ENCODE peak calls at places on chromosomes 7 and 10, in nine cellular contexts. G is SK-N-SH, O is GM12878, F is stomach, L is transverse colon, N is ovary, K is H1, C is HepG2, S is A549. H is an unnamed sample.

GRCh38 chr10:61943699-61944444 is 42.4 kb downstream of the ARID5B start:
- DNase-seq in F (no peak), L (no peak), K (no peak), O (no peak), N (no peak), S (no peak), G (peak; percentile 22), C (no peak), H (no peak)

GRCh38 chr7:2903686-2904162 is 59.6 kb upstream of the GNA12 start:
- DNase-seq in F (no peak), G (no peak), O (no peak), C (peak; percentile 36), L (no peak), S (no peak), K (no peak), N (no peak), H (no peak)

GRCh38 chr10:58241346-58241745 is 26.3 kb downstream of the IPMK start:
- DNase-seq in S (no peak), K (no peak), L (no peak), C (no peak), F (no peak), N (no peak), G (no peak), O (no peak), H (no peak)

GRCh38 chr10:109866168-109866994 is 56.9 kb downstream of the XPNPEP1 start:
- DNase-seq in G (peak; percentile 39), F (no peak), C (no peak), L (no peak), S (peak; percentile 21), O (no peak), K (no peak), N (no peak), H (no peak)

GRCh38 chr10:123141791-123142700 is 5.9 kb upstream of the HMX2 start:
- DNase-seq in F (no peak), N (no peak), C (no peak), L (no peak), S (no peak), G (no peak), K (no peak), O (no peak), H (peak; percentile 40)

GRCh38 chr10:113023017-113023416 is 73.0 kb downstream of the TCF7L2 start:
- DNase-seq in C (no peak), N (no peak), G (no peak), K (no peak), F (no peak), S (no peak), O (no peak), L (no peak), H (peak; percentile 62)

GRCh38 chr10:80471715-80472233 is 17.7 kb downstream of the TSPAN14 start:
- DNase-seq in O (no peak), G (no peak), C (no peak), F (no peak), N (no peak), K (no peak), L (no peak), S (no peak), H (no peak)

GRCh38 chr10:64733980-64734379 is 1212.8 kb downstream of the REEP3 start:
- DNase-seq in F (peak; percentile 28), C (peak; percentile 32), O (no peak), S (peak; percentile 45), L (peak; percentile 9), N (no peak), K (no peak), G (peak; percentile 22), H (no peak)

GRCh38 chr10:31652038-31652437 is 276.6 kb downstream of the ARHGAP12 start:
- DNase-seq in L (no peak), C (no peak), K (no peak), O (no peak), N (no peak), F (no peak), S (no peak), G (no peak), H (no peak)

GRCh38 chr10:31659665-31660064 is 269.0 kb downstream of the ARHGAP12 start:
- DNase-seq in N (no peak), S (no peak), L (no peak), F (no peak), C (no peak), K (no peak), O (no peak), G (no peak), H (no peak)

GRCh38 chr10:31660301-31660700 is 268.3 kb downstream of the ARHGAP12 start:
- DNase-seq in F (no peak), C (no peak), L (peak; percentile 19), N (no peak), K (no peak), O (no peak), S (no peak), G (no peak), H (peak; percentile 94)

GRCh38 chr10:31656820-31657470 is 271.7 kb downstream of the ARHGAP12 start:
- DNase-seq in G (no peak), K (no peak), F (no peak), L (no peak), O (no peak), N (no peak), S (no peak), C (no peak), H (no peak)

DNA sequence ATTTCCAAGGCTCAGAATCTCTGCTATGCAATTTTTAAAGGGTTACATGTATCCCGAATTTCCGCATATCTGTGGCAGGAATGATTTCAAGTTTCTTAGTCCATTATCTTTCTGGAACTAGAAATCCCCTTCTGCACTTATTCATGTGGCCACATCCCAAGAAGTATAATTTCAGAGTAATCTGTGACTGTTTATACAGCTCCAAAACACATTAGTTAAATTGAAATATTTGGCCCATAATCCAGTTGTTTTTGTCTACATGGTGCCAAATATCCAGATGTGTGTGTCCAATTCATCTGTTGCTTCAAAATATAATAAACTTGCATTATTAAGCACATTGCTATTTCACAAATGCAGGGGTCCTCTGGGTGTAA is 271.2 kb downstream of the ARHGAP12 start:
- DNase-seq in O (no peak), L (no peak), N (no peak), K (no peak), G (no peak), C (no peak), S (no peak), F (no peak), H (no peak)
- TF ChIP-seq EP300 in O (no peak), L (no peak), N (no peak), K (no peak), G (no peak), C (no peak), S (no peak), F (no peak), H (no peak)

DNA sequence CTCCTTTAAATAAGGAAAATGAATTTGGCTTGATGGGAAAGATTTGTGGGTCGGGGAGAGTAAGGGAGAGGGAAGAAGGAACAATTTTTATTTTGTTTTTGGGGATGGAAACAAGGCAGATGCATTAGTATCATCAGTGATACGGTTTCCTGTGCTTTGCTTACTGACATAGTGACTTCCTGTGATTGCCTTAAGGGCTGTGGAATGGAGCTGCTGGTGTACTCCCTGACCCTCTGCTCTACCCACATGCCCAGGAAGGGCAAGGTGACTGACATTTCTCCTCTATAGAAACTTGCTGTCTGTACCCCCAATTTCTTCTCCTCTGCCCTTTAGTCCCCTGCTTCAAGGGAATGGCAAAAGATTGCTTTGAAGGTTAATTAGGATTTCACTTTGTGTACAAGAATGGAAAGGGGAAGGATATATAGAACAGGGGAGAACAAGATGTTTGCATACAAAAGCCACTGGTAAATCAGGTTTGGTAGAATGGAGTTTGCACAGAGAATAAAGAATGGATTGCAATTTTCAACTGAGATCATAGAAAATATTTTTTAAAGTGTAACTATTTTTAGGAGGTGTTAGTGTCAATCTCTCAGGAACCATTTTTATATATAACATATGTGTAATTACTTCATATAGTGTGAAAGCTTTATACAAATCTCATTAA is 129.0 kb upstream of the AGR3 start:
- DNase-seq in F (no peak), G (no peak), L (no peak), K (no peak), C (no peak), O (no peak), N (no peak), S (no peak), H (no peak)
- TF ChIP-seq EP300 in F (no peak), G (no peak), L (no peak), K (no peak), C (no peak), O (no peak), N (no peak), S (no peak), H (no peak)

GRCh38 chr10:119852277-119852676 is 20.4 kb downstream of the MCMBP start:
- DNase-seq in N (no peak), C (no peak), G (no peak), L (no peak), O (no peak), K (no peak), F (no peak), S (no peak), H (no peak)

GRCh38 chr10:119852822-119853221 is 19.8 kb downstream of the MCMBP start:
- DNase-seq in G (no peak), S (no peak), K (no peak), F (no peak), O (no peak), C (no peak), L (no peak), N (no peak), H (no peak)

GRCh38 chr10:119849944-119850343 is 22.7 kb downstream of the MCMBP start:
- DNase-seq in N (no peak), L (no peak), K (no peak), C (no peak), O (no peak), S (no peak), F (no peak), G (no peak), H (no peak)

GRCh38 chr10:119853584-119853983 is 19.1 kb downstream of the MCMBP start:
- DNase-seq in L (no peak), G (no peak), F (no peak), O (no peak), C (no peak), K (no peak), S (no peak), N (no peak), H (no peak)

GRCh38 chr10:119849031-119849789 is 23.4 kb downstream of the MCMBP start:
- DNase-seq in C (no peak), S (peak; percentile 34), N (no peak), L (no peak), F (no peak), G (no peak), O (no peak), K (no peak), H (no peak)
- TF ChIP-seq EP300 in C (no peak), S (no peak), N (no peak), L (no peak), F (no peak), G (no peak), O (no peak), K (no peak), H (no peak)

DNA sequence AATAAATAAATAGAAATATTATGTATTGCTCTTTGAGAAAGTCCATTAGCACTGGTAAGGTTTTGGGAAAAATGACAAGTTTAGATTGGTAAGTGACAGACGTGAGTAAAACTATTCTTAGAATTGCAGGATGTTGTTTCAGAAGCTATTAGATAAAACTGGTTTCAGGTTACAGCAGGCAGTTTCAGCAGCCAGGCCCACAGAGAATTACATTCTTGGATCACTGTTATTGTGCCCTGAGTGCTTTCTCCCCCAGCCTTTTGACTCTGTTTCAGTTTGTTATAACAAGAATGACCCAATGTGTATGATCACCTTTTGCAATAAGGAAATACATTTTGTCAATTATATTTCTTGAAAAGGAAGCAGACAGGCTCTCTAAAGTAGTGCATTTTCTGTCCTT is 86.5 kb downstream of the DKK1 start:
- DNase-seq in K (no peak), L (no peak), G (no peak), F (no peak), O (no peak), S (peak; percentile 12), C (no peak), N (no peak), H (no peak)
- TF ChIP-seq EP300 in K (no peak), L (no peak), G (no peak), F (no peak), O (no peak), S (no peak), C (no peak), N (no peak), H (no peak)